ENCODE peak calls at places on chromosomes 6 and 20, in eight cellular contexts. Q, I, R, H, S, L, G and M are unnamed samples.

GRCh38 chr20:24359306-24359705 is 110.1 kb upstream of the SYNDIG1 start:
- DNase-seq in S (no peak), G (no peak), L (no peak), R (no peak), I (no peak), Q (no peak), H (no peak), M (no peak)

GRCh38 chr6:128885381-128885780 is 2.4 kb downstream of the LAMA2 start:
- DNase-seq in S (no peak), R (no peak), L (no peak), G (no peak), H (no peak), Q (peak; percentile 60), I (no peak), M (no peak)

GRCh38 chr20:31837896-31838397 is 7.5 kb downstream of the FOXS1 start:
- DNase-seq in I (no peak), H (no peak), S (peak; percentile 92), Q (peak; percentile 73), R (no peak), G (peak; percentile 64), L (peak; percentile 53), M (no peak)

GRCh38 chr6:112938656-112939055 is 591.5 kb downstream of the RFPL4B start:
- DNase-seq in R (no peak), Q (peak; percentile 22), G (no peak), H (no peak), S (peak; percentile 20), I (no peak), L (no peak), M (no peak)

GRCh38 chr6:165636015-165636414 is 27.0 kb downstream of the PDE10A start:
- DNase-seq in R (no peak), L (no peak), G (no peak), S (no peak), Q (peak; percentile 83), H (no peak), I (no peak), M (no peak)

GRCh38 chr6:12185081-12185673 is 105.0 kb upstream of the EDN1 start:
- DNase-seq in Q (no peak), G (no peak), I (no peak), L (no peak), R (no peak), H (no peak), S (no peak), M (no peak)

GRCh38 chr6:56649053-56649769 is 6.5 kb upstream of the DST start:
- DNase-seq in Q (no peak), L (no peak), I (no peak), H (no peak), S (peak; percentile 29), G (no peak), R (peak; percentile 18), M (no peak)

GRCh38 chr6:12884983-12885382 is 168.4 kb downstream of the PHACTR1 start:
- DNase-seq in S (no peak), R (no peak), I (no peak), G (peak; percentile 39), H (no peak), L (no peak), Q (no peak), M (no peak)

GRCh38 chr6:106185626-106186025 is 99.5 kb downstream of the PRDM1 start:
- DNase-seq in Q (no peak), I (no peak), S (no peak), R (no peak), H (no peak), G (no peak), L (no peak), M (no peak)

GRCh38 chr20:13119583-13119982 is 101.5 kb upstream of the ISM1 start:
- DNase-seq in S (peak; percentile 66), H (no peak), Q (peak; percentile 62), R (no peak), L (peak; percentile 59), G (peak; percentile 61), I (no peak), M (peak; percentile 54)